ENCODE peak calls at places on chromosome 1, in seven cellular contexts. One of them, this sample, is unnamed.

GRCh38 chr1:239926184-239926583 is 165.5 kb upstream of the FMN2 start:
- DNase-seq in upper lobe of left lung: no peak
- DNase-seq in heart left ventricle: no peak
- DNase-seq in right lobe of liver: no peak
- DNase-seq in ovary: no peak
- DNase-seq in endothelial cell of umbilical vein: no peak
- DNase-seq in K562: no peak
- DNase-seq in this sample: no peak

GRCh38 chr1:245045087-245045881 is 109.5 kb upstream of the KIF26B start:
- DNase-seq in K562: no peak
- DNase-seq in heart left ventricle: no peak
- DNase-seq in endothelial cell of umbilical vein: no peak
- DNase-seq in upper lobe of left lung: no peak
- DNase-seq in right lobe of liver: peak
- DNase-seq in ovary: no peak
- DNase-seq in this sample: no peak

GRCh38 chr1:236890152-236891056 is 95.3 kb downstream of the MTR start:
- DNase-seq in right lobe of liver: no peak
- DNase-seq in heart left ventricle: peak
- DNase-seq in endothelial cell of umbilical vein: no peak
- DNase-seq in K562: no peak
- DNase-seq in ovary: no peak
- DNase-seq in upper lobe of left lung: peak
- DNase-seq in this sample: no peak

GRCh38 chr1:201396859-201397464 is 2.2 kb downstream of the LAD1 start:
- DNase-seq in K562: no peak
- DNase-seq in right lobe of liver: peak
- DNase-seq in ovary: no peak
- DNase-seq in upper lobe of left lung: peak
- DNase-seq in endothelial cell of umbilical vein: no peak
- DNase-seq in heart left ventricle: no peak
- DNase-seq in this sample: no peak

GRCh38 chr1:12204140-12204539 is 25.7 kb upstream of the VPS13D start:
- DNase-seq in right lobe of liver: no peak
- DNase-seq in heart left ventricle: no peak
- DNase-seq in ovary: no peak
- DNase-seq in upper lobe of left lung: no peak
- DNase-seq in K562: no peak
- DNase-seq in endothelial cell of umbilical vein: no peak
- DNase-seq in this sample: no peak

GRCh38 chr1:40450491-40451237 is 388 bp downstream of the ZFP69B start:
- DNase-seq in K562: peak
- DNase-seq in ovary: peak
- DNase-seq in heart left ventricle: peak
- DNase-seq in right lobe of liver: no peak
- DNase-seq in endothelial cell of umbilical vein: peak
- DNase-seq in upper lobe of left lung: peak
- DNase-seq in this sample: no peak

GRCh38 chr1:246428542-246429308 is 78.4 kb downstream of the SMYD3 start:
- DNase-seq in right lobe of liver: no peak
- DNase-seq in endothelial cell of umbilical vein: no peak
- DNase-seq in ovary: no peak
- DNase-seq in upper lobe of left lung: no peak
- DNase-seq in K562: no peak
- DNase-seq in heart left ventricle: no peak
- DNase-seq in this sample: no peak

GRCh38 chr1:33709780-33710713 is 153.8 kb upstream of the HMGB4 start:
- DNase-seq in endothelial cell of umbilical vein: no peak
- DNase-seq in heart left ventricle: no peak
- DNase-seq in K562: no peak
- DNase-seq in upper lobe of left lung: no peak
- DNase-seq in right lobe of liver: no peak
- DNase-seq in ovary: no peak
- DNase-seq in this sample: no peak

GRCh38 chr1:3649342-3650247 is at the start of gene WRAP73:
- DNase-seq in ovary: peak
- DNase-seq in upper lobe of left lung: peak
- DNase-seq in endothelial cell of umbilical vein: peak
- DNase-seq in right lobe of liver: peak
- DNase-seq in heart left ventricle: peak
- DNase-seq in K562: peak
- DNase-seq in this sample: peak

GRCh38 chr1:3651939-3652537 is at the start of gene TP73:
- DNase-seq in upper lobe of left lung: peak
- DNase-seq in K562: peak
- DNase-seq in ovary: peak
- DNase-seq in heart left ventricle: peak
- DNase-seq in endothelial cell of umbilical vein: no peak
- DNase-seq in right lobe of liver: peak
- DNase-seq in this sample: no peak

GRCh38 chr1:3652538-3653285 is 396 bp downstream of the TP73 start:
- DNase-seq in upper lobe of left lung: peak
- DNase-seq in right lobe of liver: peak
- DNase-seq in endothelial cell of umbilical vein: no peak
- DNase-seq in heart left ventricle: peak
- DNase-seq in K562: peak
- DNase-seq in ovary: no peak
- DNase-seq in this sample: no peak

GRCh38 chr1:3650248-3651010 is 526 bp upstream of the WRAP73 start:
- DNase-seq in right lobe of liver: peak
- DNase-seq in ovary: no peak
- DNase-seq in endothelial cell of umbilical vein: no peak
- DNase-seq in K562: no peak
- DNase-seq in upper lobe of left lung: peak
- DNase-seq in heart left ventricle: peak
- DNase-seq in this sample: no peak

GRCh38 chr1:3651011-3651938 is 1.0 kb upstream of the TP73 start:
- DNase-seq in right lobe of liver: peak
- DNase-seq in heart left ventricle: peak
- DNase-seq in upper lobe of left lung: peak
- DNase-seq in ovary: no peak
- DNase-seq in K562: peak
- DNase-seq in endothelial cell of umbilical vein: no peak
- DNase-seq in this sample: no peak
- TF ChIP-seq POLR2A in right lobe of liver: no peak
- TF ChIP-seq POLR2A in heart left ventricle: no peak
- TF ChIP-seq POLR2A in upper lobe of left lung: no peak
- TF ChIP-seq POLR2A in ovary: no peak
- TF ChIP-seq POLR2A in K562: no peak
- TF ChIP-seq POLR2A in endothelial cell of umbilical vein: no peak
- TF ChIP-seq POLR2A in this sample: no peak

GRCh38 chr1:51298322-51298705 is 32.0 kb downstream of the TTC39A start:
- DNase-seq in K562: no peak
- DNase-seq in upper lobe of left lung: no peak
- DNase-seq in ovary: no peak
- DNase-seq in heart left ventricle: no peak
- DNase-seq in right lobe of liver: no peak
- DNase-seq in endothelial cell of umbilical vein: no peak
- DNase-seq in this sample: no peak

GRCh38 chr1:51294566-51295184 is 35.7 kb downstream of the TTC39A start:
- DNase-seq in K562: peak
- DNase-seq in endothelial cell of umbilical vein: no peak
- DNase-seq in ovary: no peak
- DNase-seq in heart left ventricle: no peak
- DNase-seq in upper lobe of left lung: no peak
- DNase-seq in right lobe of liver: no peak
- DNase-seq in this sample: no peak

GRCh38 chr1:51295926-51296325 is 34.4 kb downstream of the TTC39A start:
- DNase-seq in heart left ventricle: no peak
- DNase-seq in ovary: no peak
- DNase-seq in upper lobe of left lung: no peak
- DNase-seq in endothelial cell of umbilical vein: no peak
- DNase-seq in right lobe of liver: no peak
- DNase-seq in K562: no peak
- DNase-seq in this sample: no peak

GRCh38 chr1:51297401-51298321 is 32.7 kb downstream of the TTC39A start:
- DNase-seq in right lobe of liver: peak
- DNase-seq in heart left ventricle: no peak
- DNase-seq in K562: no peak
- DNase-seq in upper lobe of left lung: no peak
- DNase-seq in endothelial cell of umbilical vein: no peak
- DNase-seq in ovary: no peak
- DNase-seq in this sample: no peak

GRCh38 chr1:51296379-51297357 is 33.7 kb downstream of the TTC39A start:
- DNase-seq in ovary: peak
- DNase-seq in heart left ventricle: peak
- DNase-seq in right lobe of liver: peak
- DNase-seq in K562: peak
- DNase-seq in upper lobe of left lung: peak
- DNase-seq in endothelial cell of umbilical vein: peak
- DNase-seq in this sample: peak
- TF ChIP-seq POLR2A in ovary: no peak
- TF ChIP-seq POLR2A in heart left ventricle: no peak
- TF ChIP-seq POLR2A in right lobe of liver: no peak
- TF ChIP-seq POLR2A in K562: no peak
- TF ChIP-seq POLR2A in upper lobe of left lung: no peak
- TF ChIP-seq POLR2A in endothelial cell of umbilical vein: peak
- TF ChIP-seq POLR2A in this sample: no peak

GRCh38 chr1:45687014-45687752 is 798 bp upstream of the TMEM69 start:
- DNase-seq in ovary: peak
- DNase-seq in heart left ventricle: peak
- DNase-seq in K562: peak
- DNase-seq in right lobe of liver: peak
- DNase-seq in endothelial cell of umbilical vein: peak
- DNase-seq in upper lobe of left lung: peak
- DNase-seq in this sample: peak

GRCh38 chr1:45685308-45686080 is 839 bp downstream of the GPBP1L1 start:
- DNase-seq in right lobe of liver: no peak
- DNase-seq in endothelial cell of umbilical vein: peak
- DNase-seq in heart left ventricle: no peak
- DNase-seq in upper lobe of left lung: no peak
- DNase-seq in K562: no peak
- DNase-seq in ovary: no peak
- DNase-seq in this sample: no peak

GRCh38 chr1:45684402-45684801 is 1.9 kb downstream of the GPBP1L1 start:
- DNase-seq in endothelial cell of umbilical vein: no peak
- DNase-seq in heart left ventricle: no peak
- DNase-seq in right lobe of liver: no peak
- DNase-seq in ovary: no peak
- DNase-seq in K562: no peak
- DNase-seq in upper lobe of left lung: no peak
- DNase-seq in this sample: no peak

GRCh38 chr1:45686081-45687013 is at the start of gene GPBP1L1:
- DNase-seq in ovary: peak
- DNase-seq in endothelial cell of umbilical vein: peak
- DNase-seq in K562: peak
- DNase-seq in heart left ventricle: peak
- DNase-seq in upper lobe of left lung: peak
- DNase-seq in right lobe of liver: peak
- DNase-seq in this sample: peak

DNA sequence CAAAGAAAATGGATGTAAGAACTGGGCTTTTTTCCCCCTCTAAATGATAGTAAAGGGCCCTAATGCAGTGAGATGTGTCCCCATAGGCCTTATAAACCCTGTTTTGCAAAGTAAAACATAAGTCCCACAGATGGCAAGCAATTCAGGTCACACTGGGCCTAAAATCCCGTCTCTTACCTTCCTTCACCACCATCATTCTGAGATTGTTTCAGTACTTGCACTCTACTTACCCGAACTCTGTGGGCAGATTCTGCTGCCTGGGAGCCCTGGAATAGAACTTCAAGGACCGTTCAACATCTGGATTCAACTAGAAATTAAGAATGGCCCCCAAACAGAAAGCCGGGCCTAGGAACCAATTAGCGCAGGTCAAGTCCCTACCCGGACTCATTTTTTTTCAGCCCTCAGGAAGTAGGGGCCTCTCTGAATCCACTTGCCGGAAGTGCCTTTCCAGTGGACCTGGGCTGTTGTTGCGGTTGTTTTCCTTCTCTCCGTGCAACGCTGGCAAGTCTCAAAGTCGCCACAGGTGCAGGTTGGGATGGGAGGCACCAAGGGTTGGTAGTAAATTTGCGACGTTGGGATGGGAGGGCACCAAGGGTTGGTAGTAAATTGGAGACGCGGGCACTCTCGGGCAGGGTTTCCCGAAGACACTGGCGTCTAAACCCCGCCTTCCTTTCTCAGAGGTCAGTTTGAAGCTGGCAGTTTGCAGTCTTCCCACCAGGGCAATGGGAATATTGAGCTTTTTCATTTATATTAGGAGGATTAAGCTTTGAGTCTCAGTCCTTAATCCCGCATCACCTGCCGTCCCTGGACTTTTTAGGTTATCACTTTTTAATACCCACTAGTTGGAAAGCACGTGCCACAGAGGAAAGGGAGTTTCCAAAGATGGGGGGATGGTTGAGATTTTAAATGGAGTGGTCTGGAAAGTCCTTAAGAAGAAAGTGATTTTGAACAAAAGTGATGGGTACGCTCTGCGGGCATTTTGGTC is at the start of gene TMEM69:
- DNase-seq in upper lobe of left lung: no peak
- DNase-seq in heart left ventricle: peak
- DNase-seq in ovary: peak
- DNase-seq in right lobe of liver: peak
- DNase-seq in endothelial cell of umbilical vein: peak
- DNase-seq in K562: peak
- DNase-seq in this sample: peak
- TF ChIP-seq POLR2A in upper lobe of left lung: no peak
- TF ChIP-seq POLR2A in heart left ventricle: no peak
- TF ChIP-seq POLR2A in ovary: no peak
- TF ChIP-seq POLR2A in right lobe of liver: no peak
- TF ChIP-seq POLR2A in endothelial cell of umbilical vein: peak
- TF ChIP-seq POLR2A in K562: peak
- TF ChIP-seq POLR2A in this sample: no peak

GRCh38 chr1:152047607-152047953 is 10.8 kb upstream of the S100A11 start:
- DNase-seq in endothelial cell of umbilical vein: no peak
- DNase-seq in upper lobe of left lung: no peak
- DNase-seq in right lobe of liver: no peak
- DNase-seq in K562: no peak
- DNase-seq in ovary: peak
- DNase-seq in heart left ventricle: peak
- DNase-seq in this sample: peak

GRCh38 chr1:152049291-152050073 is 12.7 kb upstream of the S100A11 start:
- DNase-seq in heart left ventricle: no peak
- DNase-seq in upper lobe of left lung: no peak
- DNase-seq in ovary: no peak
- DNase-seq in K562: no peak
- DNase-seq in right lobe of liver: no peak
- DNase-seq in endothelial cell of umbilical vein: no peak
- DNase-seq in this sample: no peak

GRCh38 chr1:152050886-152051764 is 14.3 kb upstream of the S100A11 start:
- DNase-seq in heart left ventricle: no peak
- DNase-seq in right lobe of liver: no peak
- DNase-seq in ovary: no peak
- DNase-seq in K562: no peak
- DNase-seq in endothelial cell of umbilical vein: no peak
- DNase-seq in upper lobe of left lung: no peak
- DNase-seq in this sample: no peak

GRCh38 chr1:152048641-152048970 is 11.8 kb upstream of the S100A11 start:
- DNase-seq in K562: no peak
- DNase-seq in right lobe of liver: no peak
- DNase-seq in heart left ventricle: no peak
- DNase-seq in endothelial cell of umbilical vein: no peak
- DNase-seq in upper lobe of left lung: peak
- DNase-seq in ovary: no peak
- DNase-seq in this sample: no peak

DNA sequence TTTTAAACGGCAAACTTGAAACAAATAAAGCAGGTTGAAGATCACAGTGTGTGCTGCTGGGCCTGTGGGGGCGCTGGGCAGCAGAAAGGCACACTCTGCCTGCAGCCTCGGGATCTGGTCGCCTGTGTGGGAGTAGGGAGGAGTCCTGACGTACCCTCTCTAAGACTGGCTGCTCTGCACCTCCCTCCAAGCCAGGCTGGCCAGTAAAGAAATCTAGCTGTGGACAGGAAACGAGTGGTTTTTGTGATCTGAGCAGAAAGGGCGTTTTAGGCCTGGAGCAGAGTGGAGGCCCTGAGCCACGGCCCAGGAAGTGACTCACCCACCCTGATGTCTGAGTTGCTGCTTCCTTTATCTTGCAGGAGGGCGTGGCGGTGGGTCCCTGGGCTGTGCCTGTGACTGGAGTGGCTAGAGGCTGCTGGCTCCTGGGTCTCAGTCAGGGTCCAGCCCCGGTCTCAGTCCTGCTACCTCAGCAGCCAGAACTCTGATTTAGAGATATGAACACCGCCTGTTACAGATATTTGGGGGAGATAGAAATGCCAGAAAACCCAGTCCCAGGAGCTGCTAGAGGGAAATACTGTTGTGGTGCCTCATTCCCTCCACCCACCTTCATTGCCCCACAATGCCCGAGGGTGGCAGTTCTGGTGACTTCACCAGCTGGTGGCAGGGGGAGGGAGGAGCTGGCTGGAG is 11.3 kb upstream of the S100A11 start:
- DNase-seq in upper lobe of left lung: peak
- DNase-seq in K562: peak
- DNase-seq in ovary: peak
- DNase-seq in right lobe of liver: peak
- DNase-seq in heart left ventricle: peak
- DNase-seq in endothelial cell of umbilical vein: peak
- DNase-seq in this sample: peak
- TF ChIP-seq POLR2A in upper lobe of left lung: peak
- TF ChIP-seq POLR2A in K562: peak
- TF ChIP-seq POLR2A in ovary: no peak
- TF ChIP-seq POLR2A in right lobe of liver: peak
- TF ChIP-seq POLR2A in heart left ventricle: no peak
- TF ChIP-seq POLR2A in endothelial cell of umbilical vein: no peak
- TF ChIP-seq POLR2A in this sample: peak